ENCODE peak calls at places on chromosome 2, in seven cellular contexts. C, P, Y, R, V, A and H are unnamed samples.

GRCh38 chr2:180679693-180680092 is 300.7 kb upstream of the UBE2E3 start:
- DNase-seq in Y (no peak), C (no peak), P (no peak), V (no peak), R (no peak), A (no peak), H (no peak)

GRCh38 chr2:47003641-47004427 is 88.2 kb upstream of the MCFD2 start:
- DNase-seq in V (no peak), A (no peak), C (no peak), Y (no peak), P (no peak), R (no peak), H (no peak)

GRCh38 chr2:202870431-202871160 is 970 bp downstream of the ICA1L start:
- DNase-seq in V (no peak), P (peak), C (peak), A (peak), Y (peak), R (peak), H (peak)

GRCh38 chr2:5693288-5694015 is 1.3 kb downstream of the SOX11 start:
- DNase-seq in R (peak), C (peak), Y (no peak), P (peak), A (peak), V (no peak), H (no peak)

GRCh38 chr2:196967126-196967525 is 40.6 kb upstream of the PGAP1 start:
- DNase-seq in A (no peak), C (no peak), V (no peak), P (no peak), R (no peak), Y (no peak), H (no peak)

GRCh38 chr2:169637620-169638019 is 53.5 kb downstream of the PPIG start:
- DNase-seq in V (no peak), R (no peak), P (no peak), Y (no peak), A (no peak), C (no peak), H (no peak)

GRCh38 chr2:113077921-113078320 is 10.2 kb downstream of the IL1F10 start:
- DNase-seq in C (no peak), R (no peak), A (no peak), V (no peak), P (no peak), Y (no peak), H (no peak)

GRCh38 chr2:183927367-183928355 is 670.7 kb upstream of the ZNF804A start:
- DNase-seq in Y (no peak), R (no peak), V (no peak), C (no peak), P (no peak), A (no peak), H (no peak)

GRCh38 chr2:134917958-134918517 is 584 bp upstream of the CCNT2 start:
- DNase-seq in V (peak), P (peak), Y (peak), R (peak), C (peak), A (no peak), H (no peak)

GRCh38 chr2:17543848-17544645 is 3.6 kb downstream of the VSNL1 start:
- DNase-seq in C (no peak), P (no peak), V (no peak), Y (no peak), R (no peak), A (no peak), H (no peak)

GRCh38 chr2:228869601-228870264 is 401.4 kb downstream of the PID1 start:
- DNase-seq in Y (no peak), V (no peak), C (no peak), R (no peak), P (no peak), A (no peak), H (no peak)

GRCh38 chr2:102826904-102827303 is 65.1 kb downstream of the TMEM182 start:
- DNase-seq in P (peak), C (peak), R (peak), A (no peak), Y (no peak), V (no peak), H (no peak)

GRCh38 chr2:174971868-174972781 is 33.1 kb downstream of the CHN1 start:
- DNase-seq in A (no peak), V (no peak), P (no peak), R (no peak), Y (no peak), C (peak), H (no peak)

GRCh38 chr2:108354171-108354570 is 23.6 kb upstream of the SULT1C4 start:
- DNase-seq in R (no peak), P (no peak), Y (no peak), V (no peak), C (no peak), A (no peak), H (no peak)

GRCh38 chr2:96506016-96506906 is 1.1 kb upstream of the NEURL3 start:
- DNase-seq in P (no peak), C (no peak), R (no peak), V (no peak), A (no peak), Y (no peak), H (no peak)

GRCh38 chr2:228847684-228848083 is 423.4 kb downstream of the PID1 start:
- DNase-seq in Y (no peak), R (no peak), V (no peak), A (no peak), C (no peak), P (no peak), H (no peak)

GRCh38 chr2:176192351-176192750 is 3.9 kb downstream of the HOXD1 start:
- DNase-seq in Y (no peak), R (no peak), C (no peak), A (no peak), V (no peak), P (no peak), H (no peak)